ENCODE peak calls at places on chromosome 20, in eight cellular contexts. One of them, this sample, is unnamed.

GRCh38 chr20:58651823-58652605 is 931 bp downstream of the STX16 start:
- DNase-seq in MM.1S: peak
- DNase-seq in GM23338: peak
- DNase-seq in OCI-LY7: peak
- DNase-seq in hepatocyte: peak
- DNase-seq in GM23248: peak
- DNase-seq in PC-3: peak
- DNase-seq in HCT116: no peak
- DNase-seq in this sample: peak

GRCh38 chr20:50392138-50392866 is 117.9 kb upstream of the PTPN1 start:
- DNase-seq in MM.1S: no peak
- DNase-seq in GM23338: no peak
- DNase-seq in OCI-LY7: no peak
- DNase-seq in hepatocyte: no peak
- DNase-seq in GM23248: no peak
- DNase-seq in PC-3: no peak
- DNase-seq in HCT116: no peak
- DNase-seq in this sample: no peak

GRCh38 chr20:6471110-6471647 is 296.3 kb upstream of the BMP2 start:
- DNase-seq in MM.1S: no peak
- DNase-seq in GM23338: no peak
- DNase-seq in OCI-LY7: no peak
- DNase-seq in hepatocyte: no peak
- DNase-seq in GM23248: no peak
- DNase-seq in PC-3: no peak
- DNase-seq in HCT116: no peak
- DNase-seq in this sample: no peak

GRCh38 chr20:59039233-59039632 is 3.4 kb downstream of the PRELID3B start:
- DNase-seq in MM.1S: no peak
- DNase-seq in GM23338: no peak
- DNase-seq in OCI-LY7: no peak
- DNase-seq in hepatocyte: no peak
- DNase-seq in GM23248: peak
- DNase-seq in PC-3: peak
- DNase-seq in HCT116: no peak
- DNase-seq in this sample: no peak

GRCh38 chr20:33918662-33919061 is 75.0 kb upstream of the RALY start:
- DNase-seq in MM.1S: no peak
- DNase-seq in GM23338: no peak
- DNase-seq in OCI-LY7: no peak
- DNase-seq in hepatocyte: no peak
- DNase-seq in GM23248: no peak
- DNase-seq in PC-3: no peak
- DNase-seq in HCT116: no peak
- DNase-seq in this sample: no peak

GRCh38 chr20:50817776-50818172 is 22.9 kb downstream of the BCAS4 start:
- DNase-seq in MM.1S: no peak
- DNase-seq in GM23338: no peak
- DNase-seq in OCI-LY7: peak
- DNase-seq in hepatocyte: no peak
- DNase-seq in GM23248: no peak
- DNase-seq in PC-3: no peak
- DNase-seq in HCT116: no peak
- DNase-seq in this sample: no peak

GRCh38 chr20:8244637-8245036 is 112.6 kb downstream of the PLCB1 start:
- DNase-seq in MM.1S: no peak
- DNase-seq in GM23338: no peak
- DNase-seq in OCI-LY7: no peak
- DNase-seq in hepatocyte: peak
- DNase-seq in GM23248: peak
- DNase-seq in PC-3: no peak
- DNase-seq in HCT116: no peak
- DNase-seq in this sample: no peak

GRCh38 chr20:22353586-22353985 is 230.8 kb downstream of the FOXA2 start:
- DNase-seq in MM.1S: no peak
- DNase-seq in GM23338: no peak
- DNase-seq in OCI-LY7: no peak
- DNase-seq in hepatocyte: no peak
- DNase-seq in GM23248: no peak
- DNase-seq in PC-3: peak
- DNase-seq in HCT116: no peak
- DNase-seq in this sample: no peak

GRCh38 chr20:57553376-57554018 is 7.4 kb upstream of the PCK1 start:
- DNase-seq in MM.1S: no peak
- DNase-seq in GM23338: no peak
- DNase-seq in OCI-LY7: no peak
- DNase-seq in hepatocyte: no peak
- DNase-seq in GM23248: no peak
- DNase-seq in PC-3: no peak
- DNase-seq in HCT116: no peak
- DNase-seq in this sample: no peak

GRCh38 chr20:33915726-33916331 is 77.9 kb upstream of the RALY start:
- DNase-seq in MM.1S: peak
- DNase-seq in GM23338: peak
- DNase-seq in OCI-LY7: peak
- DNase-seq in hepatocyte: peak
- DNase-seq in GM23248: no peak
- DNase-seq in PC-3: peak
- DNase-seq in HCT116: peak
- DNase-seq in this sample: peak

GRCh38 chr20:25085756-25086495 is 4.0 kb upstream of the VSX1 start:
- DNase-seq in MM.1S: no peak
- DNase-seq in GM23338: no peak
- DNase-seq in OCI-LY7: no peak
- DNase-seq in hepatocyte: no peak
- DNase-seq in GM23248: no peak
- DNase-seq in PC-3: no peak
- DNase-seq in HCT116: no peak
- DNase-seq in this sample: no peak

GRCh38 chr20:54257090-54257816 is 49.4 kb downstream of the PFDN4 start:
- DNase-seq in MM.1S: no peak
- DNase-seq in GM23338: no peak
- DNase-seq in OCI-LY7: no peak
- DNase-seq in hepatocyte: peak
- DNase-seq in GM23248: peak
- DNase-seq in PC-3: peak
- DNase-seq in HCT116: peak
- DNase-seq in this sample: no peak

GRCh38 chr20:64116541-64117423 is 9.4 kb upstream of the NPBWR2 start:
- DNase-seq in MM.1S: no peak
- DNase-seq in GM23338: peak
- DNase-seq in OCI-LY7: no peak
- DNase-seq in hepatocyte: no peak
- DNase-seq in GM23248: no peak
- DNase-seq in PC-3: no peak
- DNase-seq in HCT116: no peak
- DNase-seq in this sample: peak

GRCh38 chr20:17895641-17896246 is 72.8 kb downstream of the SNX5 start:
- DNase-seq in MM.1S: no peak
- DNase-seq in GM23338: peak
- DNase-seq in OCI-LY7: no peak
- DNase-seq in hepatocyte: no peak
- DNase-seq in GM23248: peak
- DNase-seq in PC-3: no peak
- DNase-seq in HCT116: no peak
- DNase-seq in this sample: no peak

GRCh38 chr20:20505554-20505953 is 137.7 kb downstream of the INSM1 start:
- DNase-seq in MM.1S: peak
- DNase-seq in GM23338: no peak
- DNase-seq in OCI-LY7: peak
- DNase-seq in hepatocyte: no peak
- DNase-seq in GM23248: no peak
- DNase-seq in PC-3: no peak
- DNase-seq in HCT116: no peak
- DNase-seq in this sample: no peak

GRCh38 chr20:9200196-9200595 is 131.3 kb downstream of the PLCB4 start:
- DNase-seq in MM.1S: no peak
- DNase-seq in GM23338: no peak
- DNase-seq in OCI-LY7: no peak
- DNase-seq in hepatocyte: no peak
- DNase-seq in GM23248: peak
- DNase-seq in PC-3: no peak
- DNase-seq in HCT116: no peak
- DNase-seq in this sample: no peak

GRCh38 chr20:3042621-3043020 is 801 bp upstream of the GNRH2 start:
- DNase-seq in MM.1S: no peak
- DNase-seq in GM23338: peak
- DNase-seq in OCI-LY7: no peak
- DNase-seq in hepatocyte: no peak
- DNase-seq in GM23248: no peak
- DNase-seq in PC-3: no peak
- DNase-seq in HCT116: no peak
- DNase-seq in this sample: no peak

GRCh38 chr20:19015890-19016465 is 196.5 kb upstream of the SLC24A3 start:
- DNase-seq in MM.1S: no peak
- DNase-seq in GM23338: no peak
- DNase-seq in OCI-LY7: no peak
- DNase-seq in hepatocyte: no peak
- DNase-seq in GM23248: no peak
- DNase-seq in PC-3: no peak
- DNase-seq in HCT116: no peak
- DNase-seq in this sample: no peak

GRCh38 chr20:57656252-57656820 is 36.1 kb upstream of the ZBP1 start:
- DNase-seq in MM.1S: no peak
- DNase-seq in GM23338: no peak
- DNase-seq in OCI-LY7: no peak
- DNase-seq in hepatocyte: no peak
- DNase-seq in GM23248: no peak
- DNase-seq in PC-3: no peak
- DNase-seq in HCT116: no peak
- DNase-seq in this sample: peak

GRCh38 chr20:49400904-49401303 is 81.6 kb downstream of the KCNB1 start:
- DNase-seq in MM.1S: no peak
- DNase-seq in GM23338: no peak
- DNase-seq in OCI-LY7: no peak
- DNase-seq in hepatocyte: no peak
- DNase-seq in GM23248: peak
- DNase-seq in PC-3: no peak
- DNase-seq in HCT116: no peak
- DNase-seq in this sample: no peak

GRCh38 chr20:46638367-46639274 is 12.6 kb downstream of the SLC13A3 start:
- DNase-seq in MM.1S: no peak
- DNase-seq in GM23338: peak
- DNase-seq in OCI-LY7: no peak
- DNase-seq in hepatocyte: no peak
- DNase-seq in GM23248: no peak
- DNase-seq in PC-3: no peak
- DNase-seq in HCT116: no peak
- DNase-seq in this sample: no peak

GRCh38 chr20:36214684-36215256 is 21.5 kb upstream of the AAR2 start:
- DNase-seq in MM.1S: peak
- DNase-seq in GM23338: peak
- DNase-seq in OCI-LY7: peak
- DNase-seq in hepatocyte: peak
- DNase-seq in GM23248: peak
- DNase-seq in PC-3: peak
- DNase-seq in HCT116: no peak
- DNase-seq in this sample: peak

GRCh38 chr20:887137-887536 is 29.0 kb downstream of the ANGPT4 start:
- DNase-seq in MM.1S: no peak
- DNase-seq in GM23338: no peak
- DNase-seq in OCI-LY7: no peak
- DNase-seq in hepatocyte: no peak
- DNase-seq in GM23248: no peak
- DNase-seq in PC-3: no peak
- DNase-seq in HCT116: no peak
- DNase-seq in this sample: no peak
- TF ChIP-seq EZH2phosphoT487 in MM.1S: no peak
- TF ChIP-seq EZH2phosphoT487 in GM23338: no peak
- TF ChIP-seq EZH2phosphoT487 in OCI-LY7: no peak
- TF ChIP-seq EZH2phosphoT487 in hepatocyte: no peak
- TF ChIP-seq EZH2phosphoT487 in GM23248: no peak
- TF ChIP-seq EZH2phosphoT487 in PC-3: no peak
- TF ChIP-seq EZH2phosphoT487 in HCT116: no peak
- TF ChIP-seq EZH2phosphoT487 in this sample: no peak

DNA sequence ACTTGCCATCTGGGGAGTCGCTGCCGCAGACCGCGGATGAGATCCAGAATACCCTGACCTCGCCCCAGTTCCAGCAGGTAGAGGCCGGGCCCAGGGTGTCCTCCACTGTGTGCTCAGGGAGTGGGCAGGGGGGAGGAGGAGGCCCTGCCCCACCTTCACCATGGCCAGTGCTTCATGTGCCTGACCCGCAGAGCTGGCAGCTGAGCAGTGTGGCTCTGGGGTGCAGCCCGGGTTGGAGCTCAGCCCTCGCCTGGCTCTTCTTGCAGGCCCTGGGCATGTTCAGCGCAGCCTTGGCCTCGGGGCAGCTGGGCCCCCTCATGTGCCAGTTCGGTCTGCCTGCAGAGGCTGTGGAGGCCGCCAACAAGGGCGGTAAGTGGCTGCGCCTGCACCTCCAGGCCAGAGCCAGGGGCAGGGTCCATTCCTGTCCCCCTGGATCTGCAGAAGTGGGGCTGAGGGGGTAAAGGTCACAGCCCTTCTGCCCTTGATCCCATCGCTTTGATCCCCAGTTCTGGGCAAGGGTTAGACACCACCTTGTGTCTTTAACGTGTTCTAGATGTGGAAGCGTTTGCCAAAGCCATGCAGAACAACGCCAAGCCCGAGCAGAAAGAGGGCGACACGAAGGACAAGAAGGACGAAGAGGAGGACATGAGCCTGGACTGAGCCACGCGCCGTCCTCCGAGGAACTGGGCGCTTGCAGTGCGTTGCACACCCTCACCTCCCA is 5.5 kb downstream of the ADRM1 start:
- DNase-seq in MM.1S: no peak
- DNase-seq in GM23338: no peak
- DNase-seq in OCI-LY7: no peak
- DNase-seq in hepatocyte: no peak
- DNase-seq in GM23248: no peak
- DNase-seq in PC-3: no peak
- DNase-seq in HCT116: no peak
- DNase-seq in this sample: no peak
- TF ChIP-seq EZH2phosphoT487 in MM.1S: no peak
- TF ChIP-seq EZH2phosphoT487 in GM23338: no peak
- TF ChIP-seq EZH2phosphoT487 in OCI-LY7: no peak
- TF ChIP-seq EZH2phosphoT487 in hepatocyte: no peak
- TF ChIP-seq EZH2phosphoT487 in GM23248: no peak
- TF ChIP-seq EZH2phosphoT487 in PC-3: no peak
- TF ChIP-seq EZH2phosphoT487 in HCT116: no peak
- TF ChIP-seq EZH2phosphoT487 in this sample: no peak

GRCh38 chr20:10466325-10466724 is 31.2 kb downstream of the SLX4IP start:
- DNase-seq in MM.1S: no peak
- DNase-seq in GM23338: peak
- DNase-seq in OCI-LY7: no peak
- DNase-seq in hepatocyte: no peak
- DNase-seq in GM23248: no peak
- DNase-seq in PC-3: no peak
- DNase-seq in HCT116: no peak
- DNase-seq in this sample: no peak
- TF ChIP-seq EZH2phosphoT487 in MM.1S: no peak
- TF ChIP-seq EZH2phosphoT487 in GM23338: no peak
- TF ChIP-seq EZH2phosphoT487 in OCI-LY7: no peak
- TF ChIP-seq EZH2phosphoT487 in hepatocyte: no peak
- TF ChIP-seq EZH2phosphoT487 in GM23248: no peak
- TF ChIP-seq EZH2phosphoT487 in PC-3: no peak
- TF ChIP-seq EZH2phosphoT487 in HCT116: no peak
- TF ChIP-seq EZH2phosphoT487 in this sample: no peak

DNA sequence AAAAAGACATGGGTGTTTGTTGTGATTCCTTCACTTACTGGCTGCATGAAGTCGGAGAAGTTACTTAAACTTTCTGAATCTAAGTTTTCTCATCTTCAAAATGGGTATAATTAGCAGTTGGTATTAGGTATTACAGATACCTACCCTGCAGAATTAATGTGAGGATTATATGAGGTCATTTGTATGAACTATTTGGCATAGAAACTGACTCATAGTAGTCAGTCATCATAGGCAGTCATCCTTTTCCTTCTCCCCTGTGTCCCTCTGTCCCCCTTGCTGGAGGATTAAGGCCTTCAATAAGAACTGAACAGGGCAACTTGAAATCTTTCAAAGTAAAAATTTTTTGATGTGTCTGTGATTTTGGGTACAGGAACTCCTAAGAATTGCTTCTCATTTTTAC is 26.3 kb downstream of the RALGAPB start:
- DNase-seq in MM.1S: no peak
- DNase-seq in GM23338: no peak
- DNase-seq in OCI-LY7: no peak
- DNase-seq in hepatocyte: no peak
- DNase-seq in GM23248: peak
- DNase-seq in PC-3: peak
- DNase-seq in HCT116: no peak
- DNase-seq in this sample: no peak
- TF ChIP-seq EZH2phosphoT487 in MM.1S: no peak
- TF ChIP-seq EZH2phosphoT487 in GM23338: no peak
- TF ChIP-seq EZH2phosphoT487 in OCI-LY7: no peak
- TF ChIP-seq EZH2phosphoT487 in hepatocyte: no peak
- TF ChIP-seq EZH2phosphoT487 in GM23248: no peak
- TF ChIP-seq EZH2phosphoT487 in PC-3: no peak
- TF ChIP-seq EZH2phosphoT487 in HCT116: no peak
- TF ChIP-seq EZH2phosphoT487 in this sample: no peak